ENCODE peak calls at places on chromosomes 13 and 19, in four cellular contexts. D, P, I and F are unnamed samples.

GRCh38 chr19:38733493-38734175 is 10.6 kb downstream of the CAPN12 start:
- DNase-seq in D (no peak), P (no peak), I (no peak), F (no peak)

GRCh38 chr13:80755925-80756324 is 415.0 kb upstream of the SPRY2 start:
- DNase-seq in D (no peak), P (no peak), I (no peak), F (no peak)

GRCh38 chr13:75417006-75417384 is 65.0 kb downstream of the TBC1D4 start:
- DNase-seq in D (no peak), P (no peak), I (no peak), F (no peak)

GRCh38 chr13:46562152-46562551 is 9.2 kb downstream of the LRCH1 start:
- DNase-seq in D (no peak), P (no peak), I (no peak), F (no peak)

GRCh38 chr19:11094520-11094894 is 5.2 kb downstream of the LDLR start:
- DNase-seq in D (no peak), P (no peak), I (no peak), F (no peak)

GRCh38 chr13:78787189-78787588 is 128.2 kb upstream of the OBI1 start:
- DNase-seq in D (no peak), P (no peak), I (no peak), F (no peak)

GRCh38 chr13:76644906-76645305 is 241.3 kb downstream of the KCTD12 start:
- DNase-seq in D (no peak), P (no peak), I (no peak), F (no peak)

GRCh38 chr19:8363803-8364771 is at the start of gene ANGPTL4:
- DNase-seq in D (no peak), P (peak; percentile 68), I (peak; percentile 55), F (no peak)

GRCh38 chr13:110396913-110397379 is 89.9 kb downstream of the COL4A2 start:
- DNase-seq in D (peak; percentile 98), P (no peak), I (peak; percentile 100), F (peak; percentile 96)

GRCh38 chr13:48353590-48353989 is 50.0 kb downstream of the RB1 start:
- DNase-seq in D (no peak), P (no peak), I (no peak), F (no peak)

GRCh38 chr13:30170569-30170968 is 136.8 kb downstream of the KATNAL1 start:
- DNase-seq in D (no peak), P (no peak), I (no peak), F (no peak)

GRCh38 chr19:6092329-6093286 is 17.7 kb downstream of the RFX2 start:
- DNase-seq in D (no peak), P (peak; percentile 92), I (peak; percentile 88), F (peak; percentile 72)

GRCh38 chr13:20702945-20703784 is at the start of gene IL17D:
- DNase-seq in D (no peak), P (peak; percentile 52), I (no peak), F (no peak)

GRCh38 chr19:49887037-49887652 is 9.5 kb downstream of the IL4I1 start:
- DNase-seq in D (no peak), P (no peak), I (no peak), F (no peak)

GRCh38 chr13:48181482-48182145 is 51.4 kb upstream of the ITM2B start:
- DNase-seq in D (no peak), P (no peak), I (no peak), F (no peak)

GRCh38 chr19:571127-571974 is 1.0 kb upstream of the BSG start:
- DNase-seq in D (no peak), P (peak; percentile 41), I (peak; percentile 35), F (no peak)

GRCh38 chr19:28009696-28010095 is 1203.3 kb downstream of the UQCRFS1 start:
- DNase-seq in D (no peak), P (no peak), I (no peak), F (no peak)

GRCh38 chr13:70755411-70755810 is 647.2 kb upstream of the KLHL1 start:
- DNase-seq in D (no peak), P (no peak), I (no peak), F (no peak)

GRCh38 chr13:67343777-67344176 is 113.6 kb upstream of the PCDH9 start:
- DNase-seq in D (no peak), P (no peak), I (no peak), F (no peak)

GRCh38 chr13:21289475-21289874 is 113.0 kb downstream of the MRPL57 start:
- DNase-seq in D (no peak), P (no peak), I (no peak), F (no peak)

DNA sequence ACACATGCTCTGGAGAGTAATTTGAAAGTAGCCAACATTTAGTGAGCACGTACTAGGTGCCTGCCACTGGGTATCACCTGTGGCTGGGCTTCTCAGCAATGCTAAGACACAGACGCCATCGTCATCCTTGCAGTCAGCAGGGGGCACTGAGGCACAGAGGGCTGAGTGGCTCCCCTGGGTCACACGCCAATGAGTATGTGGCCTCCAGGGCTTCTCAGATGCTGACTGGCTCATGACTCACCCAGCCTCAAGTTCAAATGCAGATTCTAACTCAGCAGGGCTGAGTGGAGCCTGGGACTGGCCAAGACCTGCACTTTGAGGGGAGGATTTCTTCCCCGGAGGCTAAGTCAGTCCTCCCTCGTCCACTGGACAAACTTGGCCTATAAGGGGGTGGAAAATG is 115.1 kb upstream of the CACNA1A start:
- DNase-seq in D (peak; percentile 77), P (no peak), I (peak; percentile 96), F (peak; percentile 85)
- TF ChIP-seq CTCF in D (peak; percentile 67), P (no peak), I (no peak), F (peak; percentile 38)

DNA sequence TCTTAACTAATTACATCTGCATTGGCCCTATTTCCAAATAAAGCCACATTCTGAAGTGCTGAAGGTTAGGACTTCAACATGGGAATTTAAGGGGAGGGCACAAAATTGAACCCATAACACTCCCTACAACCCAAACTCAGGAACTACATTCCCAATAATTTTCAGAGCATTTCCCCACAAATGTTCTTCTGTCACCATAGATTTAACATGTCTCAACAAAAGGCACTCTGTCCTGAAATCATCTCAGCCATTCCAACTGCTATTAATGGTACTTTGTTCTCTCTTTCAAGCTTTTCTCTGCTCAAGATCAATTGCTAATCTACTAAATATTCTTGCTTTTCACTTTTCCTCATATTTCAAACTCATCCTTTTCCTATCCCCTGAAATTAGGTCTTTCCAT is 74.0 kb upstream of the SOX1 start:
- DNase-seq in D (no peak), P (no peak), I (no peak), F (no peak)
- H3K4me3 ChIP-seq in D (no peak overlapping the region), P (no peak overlapping the region), I (no peak overlapping the region), F (no peak overlapping the region)

GRCh38 chr19:1812426-1813196 is 535 bp upstream of the ATP8B3 start:
- DNase-seq in D (peak; percentile 78), P (peak; percentile 96), I (peak; percentile 90), F (peak; percentile 83)

GRCh38 chr19:1813197-1813836 is 1.2 kb upstream of the ATP8B3 start:
- DNase-seq in D (no peak), P (no peak), I (no peak), F (no peak)

GRCh38 chr19:1810439-1811160 is 1.5 kb downstream of the ATP8B3 start:
- DNase-seq in D (no peak), P (peak; percentile 11), I (no peak), F (no peak)

GRCh38 chr19:1811472-1811894 is 593 bp downstream of the ATP8B3 start:
- DNase-seq in D (no peak), P (peak; percentile 70), I (peak; percentile 67), F (peak; percentile 63)

DNA sequence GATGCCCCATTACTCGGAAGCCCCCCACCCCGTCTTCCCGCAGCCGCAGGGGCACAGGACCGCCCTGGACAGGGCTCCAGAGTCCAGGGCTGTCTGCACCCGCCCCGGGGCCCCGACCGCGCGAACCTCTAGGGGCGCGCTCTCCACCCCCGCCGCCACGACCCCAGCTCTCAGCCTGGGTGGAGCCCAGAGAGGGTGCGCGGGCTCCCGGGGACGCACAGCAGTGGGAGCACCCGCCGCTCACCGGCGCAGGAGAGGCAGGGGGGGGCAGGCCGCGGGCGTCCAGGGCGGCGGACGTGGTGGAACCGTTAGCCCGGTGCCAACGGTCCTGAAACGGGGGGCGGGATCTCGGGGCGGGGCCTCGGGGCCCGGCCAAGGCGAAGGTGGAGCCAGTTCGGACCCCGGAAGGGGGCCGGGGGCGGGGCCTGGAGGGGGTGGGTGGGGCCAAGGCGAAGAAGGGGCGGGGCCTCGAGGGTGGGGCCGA is at the start of gene ATP8B3:
- DNase-seq in D (no peak), P (no peak), I (no peak), F (no peak)
- TF ChIP-seq CTCF in D (peak; percentile 3), P (no peak), I (peak; percentile 7), F (peak; percentile 22)

DNA sequence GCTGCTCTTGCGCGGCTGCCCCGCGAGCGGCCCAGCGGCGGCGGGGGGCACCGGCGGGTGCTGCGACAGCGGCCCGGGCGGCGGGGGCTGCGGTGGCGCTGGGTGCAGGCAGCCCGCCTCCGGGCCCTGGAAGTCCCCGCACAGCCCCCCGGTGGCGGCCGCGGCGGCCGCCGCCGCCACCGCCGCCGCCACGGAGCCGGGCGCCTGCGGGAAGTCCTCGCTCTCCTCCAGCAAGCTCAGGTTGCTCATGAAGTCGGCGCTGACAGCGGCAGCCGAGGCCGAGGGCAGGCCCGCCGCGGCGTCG is 735 bp downstream of the FOXO1 start:
- DNase-seq in D (no peak), P (peak; percentile 35), I (no peak), F (no peak)
- H3K4me3 ChIP-seq in D (peak overlapping the region; percentile 57), P (peak overlapping the region; percentile 52), I (peak overlapping the region; percentile 87), F (peak overlapping the region; percentile 95)

GRCh38 chr19:17489392-17490030 is 19.2 kb downstream of the SLC27A1 start:
- DNase-seq in D (no peak), P (no peak), I (no peak), F (no peak)
- TF ChIP-seq CTCF in D (no peak), P (peak; percentile 16), I (no peak), F (no peak)

GRCh38 chr19:4517451-4518057 is 732 bp downstream of the PLIN4 start:
- DNase-seq in D (no peak), P (no peak), I (no peak), F (no peak)
- H3K4me3 ChIP-seq in D (no peak overlapping the region), P (no peak overlapping the region), I (no peak overlapping the region), F (no peak overlapping the region)

DNA sequence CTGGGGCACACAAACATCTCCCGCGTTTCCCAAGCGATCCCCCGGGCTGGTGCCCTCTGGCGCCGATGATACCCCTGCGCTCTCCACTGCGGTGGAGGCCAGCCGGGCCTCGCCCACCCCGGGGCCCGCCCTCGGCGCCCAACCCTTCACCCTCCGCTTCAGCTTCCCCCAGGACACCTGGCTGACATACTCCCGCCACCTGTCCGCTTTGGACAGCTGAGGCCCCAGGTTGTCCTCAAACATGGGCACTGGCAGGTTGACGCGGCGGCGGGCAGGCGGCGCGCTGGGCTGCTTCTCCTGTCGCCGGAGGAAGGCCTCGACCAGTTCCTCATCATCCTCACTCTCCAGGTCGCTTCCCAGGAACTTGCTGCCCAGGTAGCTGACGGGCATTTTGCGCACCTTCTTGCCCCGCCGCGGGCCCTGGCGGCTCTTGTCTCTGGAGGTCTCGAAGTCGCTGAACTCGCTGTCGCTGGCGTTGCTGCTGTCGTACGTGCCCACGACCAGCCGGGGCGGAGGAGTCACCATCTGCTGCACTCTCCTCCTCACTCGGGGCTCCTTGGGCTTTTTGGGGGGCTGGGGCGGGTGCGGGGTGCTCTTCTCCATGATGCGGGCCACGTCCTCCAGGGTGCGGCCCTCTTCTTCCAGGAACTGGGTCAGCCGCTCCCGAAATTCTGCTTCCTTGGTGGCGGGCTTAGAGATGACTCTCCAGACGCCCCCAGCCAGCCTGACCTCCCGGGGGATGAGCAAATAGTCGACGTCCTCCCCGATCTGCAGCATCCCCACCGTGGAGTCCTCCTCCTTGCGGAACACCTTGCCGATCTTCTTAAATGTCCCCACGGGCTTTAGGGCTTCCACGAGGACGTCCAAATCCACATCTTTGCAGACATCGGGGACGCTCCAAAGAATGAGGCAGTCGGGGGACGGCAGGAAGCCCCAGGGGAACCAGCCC is 1.1 kb downstream of the CCDC8 start:
- DNase-seq in D (no peak), P (no peak), I (no peak), F (no peak)
- TF ChIP-seq CTCF in D (no peak), P (no peak), I (no peak), F (peak; percentile 25)